ENCODE peak calls at places on chromosomes 1 and 21, in four cellular contexts. O, B, W and R are unnamed samples. For H3K4me1, the result is how much of the 10 kb centered on the place peaks cover.

GRCh38 chr21:43306391-43306790 is 120.5 kb downstream of the SIK1 start:
- DNase-seq in O (no peak), B (no peak), W (no peak), R (no peak)

GRCh38 chr1:55718758-55719671 is 503.9 kb upstream of the USP24 start:
- DNase-seq in O (peak), B (no peak), W (no peak), R (peak)

GRCh38 chr1:109193653-109194590 is 19.8 kb upstream of the SARS1 start:
- DNase-seq in O (no peak), B (no peak), W (peak), R (no peak)

GRCh38 chr1:235971020-235971419 is 93.9 kb downstream of the NID1 start:
- DNase-seq in O (no peak), B (no peak), W (no peak), R (no peak)

GRCh38 chr1:156251527-156251926 is 3.7 kb upstream of the PAQR6 start:
- DNase-seq in O (no peak), B (no peak), W (no peak), R (no peak)

GRCh38 chr21:36250423-36251075 is 69.4 kb upstream of the MORC3 start:
- DNase-seq in O (no peak), B (no peak), W (no peak), R (no peak)

GRCh38 chr1:226111109-226111864 is 48.8 kb downstream of the H3-3A start:
- DNase-seq in O (no peak), B (no peak), W (peak), R (no peak)

GRCh38 chr1:183167676-183168075 is 18.4 kb upstream of the LAMC2 start:
- DNase-seq in O (no peak), B (no peak), W (no peak), R (no peak)

GRCh38 chr1:39720094-39720999 is 18.3 kb upstream of the PPIE start:
- DNase-seq in O (no peak), B (peak), W (peak), R (peak)

GRCh38 chr1:21257431-21258135 is 32.7 kb downstream of the ECE1 start:
- DNase-seq in O (no peak), B (no peak), W (no peak), R (no peak)
- H3K4me1 ChIP-seq in O (under half), B (under half), W (under half), R (under half)

DNA sequence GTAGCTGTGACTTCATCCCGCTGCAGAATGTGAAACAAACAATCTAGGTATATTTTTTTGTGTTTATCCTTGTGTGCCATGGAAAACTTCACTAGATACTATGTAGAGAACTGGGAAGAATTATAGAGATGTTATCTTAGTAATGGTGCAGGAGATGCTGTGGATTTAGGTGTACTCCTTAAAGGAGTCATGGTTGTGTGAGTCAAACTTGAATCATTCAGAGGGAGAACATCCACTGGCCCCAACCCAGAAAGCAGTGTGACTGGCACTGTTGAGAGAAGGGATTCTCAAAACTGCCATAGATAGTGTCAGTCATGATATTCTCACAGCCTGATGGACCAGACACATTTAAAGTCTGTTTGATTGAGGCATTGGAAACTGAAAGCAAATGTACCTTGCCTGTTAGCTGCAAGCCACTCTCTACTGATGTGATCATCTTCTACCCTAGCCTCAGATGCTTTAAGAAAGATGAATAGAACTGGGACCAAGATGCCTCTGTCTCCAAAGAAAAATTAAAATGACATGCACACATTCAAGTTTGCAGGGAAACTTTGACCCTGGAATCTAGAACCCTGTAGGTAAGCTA is 754.6 kb downstream of the MRPL39 start:
- DNase-seq in O (no peak), B (no peak), W (no peak), R (no peak)
- TF ChIP-seq FOSL1 in O (no peak), B (no peak), W (no peak), R (no peak)

DNA sequence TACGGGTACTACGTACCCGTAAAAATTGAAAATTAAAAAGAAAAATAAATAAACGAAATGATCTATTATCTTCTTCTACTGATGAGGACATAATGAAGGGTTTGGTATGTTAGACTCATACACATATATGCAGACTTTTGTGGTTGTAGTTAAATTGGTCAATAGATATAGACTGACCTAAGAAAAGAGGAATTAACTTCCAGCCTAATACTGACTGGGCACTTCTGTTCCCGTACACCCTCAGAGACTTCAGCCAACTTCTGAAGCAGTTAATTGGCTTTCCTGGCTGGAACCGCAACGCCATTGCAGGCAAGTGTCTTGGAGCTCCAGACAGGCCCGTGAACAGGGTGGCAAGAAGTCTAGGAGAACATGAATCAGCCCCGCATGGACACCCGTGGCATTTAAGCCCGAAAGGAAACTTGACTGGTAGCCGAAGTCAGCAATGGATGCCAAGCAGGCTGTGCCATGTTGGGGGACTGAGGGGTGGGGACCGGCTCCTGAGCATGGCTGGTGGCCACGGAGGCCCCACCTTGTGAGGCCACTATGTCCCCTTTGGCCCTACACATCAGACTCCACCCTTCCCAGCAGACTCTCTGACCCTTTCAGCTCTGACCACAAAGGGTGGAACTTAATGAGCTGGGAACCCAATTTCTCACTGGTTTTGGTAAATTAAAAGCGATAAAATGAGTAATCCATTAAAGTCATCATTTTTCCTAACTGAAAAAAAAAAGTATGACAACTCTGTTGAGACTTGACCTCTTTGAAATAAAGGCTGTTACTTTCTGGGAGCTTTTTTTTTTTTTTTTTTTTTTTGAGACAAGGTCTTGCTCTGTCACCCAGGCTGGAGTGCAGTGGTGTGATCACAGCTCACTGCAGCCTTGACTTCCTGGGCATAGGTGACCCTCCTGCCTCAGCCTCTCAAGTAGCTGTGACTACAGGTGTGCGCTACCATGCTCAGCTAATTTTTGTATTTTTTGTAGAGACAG is 54.2 kb downstream of the RUNX1 start:
- DNase-seq in O (no peak), B (no peak), W (peak), R (no peak)
- TF ChIP-seq CEBPB in O (no peak), B (no peak), W (no peak), R (no peak)

DNA sequence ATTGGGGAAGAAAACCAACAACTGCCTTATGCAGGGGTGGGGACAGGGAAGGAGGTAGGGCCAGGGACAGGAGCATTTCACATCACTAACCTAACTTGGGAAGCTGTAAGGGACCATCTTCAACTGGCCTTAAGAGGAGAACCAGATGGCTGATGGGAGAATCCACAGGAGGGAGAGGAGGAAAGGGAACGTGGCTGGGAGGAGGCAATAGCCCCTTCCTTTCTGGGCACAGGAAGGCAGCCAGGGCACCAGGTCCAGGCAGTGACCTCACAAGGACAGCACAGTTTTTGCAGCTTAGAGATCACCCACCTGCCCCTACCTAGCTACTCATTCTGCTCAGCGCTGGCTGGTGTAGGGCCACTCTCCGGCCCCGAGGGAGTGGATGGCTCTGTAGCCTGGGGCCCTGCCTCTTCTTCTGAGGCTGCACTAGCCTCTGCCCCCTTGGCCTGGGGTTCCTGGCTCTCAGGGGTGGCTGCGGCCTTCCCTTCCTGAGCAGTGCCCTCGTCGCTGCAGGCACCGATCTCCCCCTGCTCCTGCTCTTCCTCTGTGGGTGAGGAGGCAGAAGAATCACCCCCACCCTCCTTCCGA is 1.7 kb downstream of the MARCKSL1 start:
- DNase-seq in O (no peak), B (no peak), W (no peak), R (no peak)
- H3K4me1 ChIP-seq in O (under half), B (half or more), W (under half), R (under half)

DNA sequence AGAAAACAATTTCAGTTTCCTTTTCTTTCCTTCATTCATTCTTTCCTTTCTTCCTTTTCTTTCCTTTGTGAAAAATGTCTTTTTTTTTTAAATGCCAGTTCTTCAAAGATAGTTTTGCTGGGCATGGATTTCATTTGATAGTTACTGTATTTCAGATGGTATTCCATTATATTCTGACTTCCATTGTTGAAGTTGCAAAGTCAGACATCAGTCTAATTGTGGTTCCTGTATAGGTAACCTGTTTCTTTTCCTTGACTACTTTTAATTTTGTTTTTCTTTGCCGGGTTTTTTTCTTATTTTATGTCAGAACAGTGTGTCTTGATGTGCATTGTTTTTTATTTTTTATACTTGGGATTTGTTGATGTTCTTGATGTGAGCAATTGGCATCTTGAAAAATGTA is 40.4 kb upstream of the MPC2 start:
- DNase-seq in O (no peak), B (no peak), W (no peak), R (no peak)
- TF ChIP-seq FOSL1 in O (no peak), B (no peak), W (no peak), R (no peak)

DNA sequence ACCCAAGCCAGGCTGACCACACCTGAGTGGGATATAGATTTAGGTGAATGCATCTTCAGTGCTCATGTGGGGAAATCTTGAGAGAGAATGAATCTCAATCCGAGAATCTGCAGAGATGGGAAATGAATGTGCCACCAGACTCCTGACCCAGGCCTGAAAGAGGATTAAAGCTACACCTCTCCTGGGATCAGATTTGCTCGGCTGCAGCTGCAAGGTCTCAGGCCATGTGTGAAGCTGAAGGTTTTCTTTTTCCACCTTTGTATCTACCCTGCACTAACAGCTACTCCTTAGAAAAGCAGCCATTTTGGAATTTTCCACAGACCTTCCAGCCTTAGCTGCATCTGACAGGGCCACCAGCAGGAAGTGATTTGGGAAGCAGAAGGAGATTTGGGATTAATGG is 18.3 kb downstream of the GPR3 start:
- DNase-seq in O (no peak), B (no peak), W (no peak), R (no peak)
- TF ChIP-seq CEBPB in O (no peak), B (no peak), W (no peak), R (no peak)